ENCODE peak calls at places on chromosomes 11 and 22, in four cellular contexts. One of them, this sample, is unnamed.

GRCh38 chr22:45878051-45878764 is 98.8 kb downstream of the WNT7B start:
- DNase-seq in HepG2: no peak
- DNase-seq in SK-N-SH: no peak
- DNase-seq in K562: no peak
- DNase-seq in this sample: no peak

GRCh38 chr11:105641433-105641832 is 31.6 kb downstream of the GRIA4 start:
- DNase-seq in HepG2: no peak
- DNase-seq in SK-N-SH: no peak
- DNase-seq in K562: no peak
- DNase-seq in this sample: no peak

GRCh38 chr11:62444835-62445234 is 26.0 kb downstream of the SCGB1A1 start:
- DNase-seq in HepG2: no peak
- DNase-seq in K562: no peak
- DNase-seq in SK-N-SH: no peak
- DNase-seq in this sample: no peak

GRCh38 chr11:8192896-8193209 is 24.0 kb upstream of the RIC3 start:
- DNase-seq in SK-N-SH: no peak
- DNase-seq in K562: no peak
- DNase-seq in HepG2: no peak
- DNase-seq in this sample: no peak

GRCh38 chr11:13329670-13330401 is 52.2 kb downstream of the BMAL1 start:
- DNase-seq in HepG2: no peak
- DNase-seq in K562: no peak
- DNase-seq in SK-N-SH: peak
- DNase-seq in this sample: no peak

GRCh38 chr22:47967841-47968240 is 1205.4 kb downstream of the TBC1D22A start:
- DNase-seq in SK-N-SH: no peak
- DNase-seq in K562: no peak
- DNase-seq in HepG2: no peak
- DNase-seq in this sample: no peak

GRCh38 chr11:68448604-68449011 is 11.9 kb upstream of the PPP6R3 start:
- DNase-seq in K562: no peak
- DNase-seq in SK-N-SH: no peak
- DNase-seq in HepG2: no peak
- DNase-seq in this sample: no peak

GRCh38 chr11:9787260-9787659 is 123.4 kb downstream of the SWAP70 start:
- DNase-seq in K562: no peak
- DNase-seq in SK-N-SH: no peak
- DNase-seq in HepG2: no peak
- DNase-seq in this sample: no peak

GRCh38 chr22:35432226-35432905 is 32.4 kb downstream of the MCM5 start:
- DNase-seq in HepG2: no peak
- DNase-seq in SK-N-SH: no peak
- DNase-seq in K562: no peak
- DNase-seq in this sample: no peak

GRCh38 chr11:9853929-9854557 is 190.2 kb downstream of the SWAP70 start:
- DNase-seq in SK-N-SH: no peak
- DNase-seq in HepG2: no peak
- DNase-seq in K562: no peak
- DNase-seq in this sample: no peak

GRCh38 chr11:64990222-64990918 is 6.4 kb downstream of the BATF2 start:
- DNase-seq in HepG2: no peak
- DNase-seq in K562: peak
- DNase-seq in SK-N-SH: no peak
- DNase-seq in this sample: no peak

GRCh38 chr11:60905551-60906113 is 753 bp downstream of the PRPF19 start:
- DNase-seq in SK-N-SH: peak
- DNase-seq in HepG2: peak
- DNase-seq in K562: peak
- DNase-seq in this sample: no peak

DNA sequence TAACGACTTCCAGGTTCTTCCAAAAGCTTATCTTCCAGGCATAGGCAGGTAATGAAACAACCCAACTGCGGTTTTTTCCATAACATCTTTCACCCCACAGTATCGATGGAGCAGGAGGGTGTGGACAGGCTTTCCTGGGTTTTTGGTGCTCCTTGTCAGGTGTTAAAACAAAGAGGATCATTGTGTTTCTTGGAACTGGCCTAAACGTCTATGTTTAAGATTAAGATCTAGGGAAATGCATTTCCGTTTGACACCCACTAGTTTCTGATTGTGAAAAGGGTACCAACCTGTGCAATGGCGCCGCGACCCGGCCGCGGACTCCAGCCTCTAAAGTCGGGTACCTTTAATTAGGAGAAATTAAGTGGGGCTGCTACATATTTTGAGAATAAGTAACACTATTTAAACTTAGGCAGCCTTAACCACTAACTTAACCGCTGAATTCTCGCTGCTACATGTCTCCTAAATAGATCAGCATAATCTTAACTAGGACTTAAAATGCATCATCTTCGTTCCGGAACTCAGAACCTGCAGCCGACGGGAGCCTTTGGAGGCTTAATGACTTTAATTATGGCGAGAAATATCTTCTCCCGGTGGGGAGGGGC is 31.5 kb downstream of the C22orf31 start:
- DNase-seq in HepG2: peak
- DNase-seq in SK-N-SH: no peak
- DNase-seq in K562: peak
- DNase-seq in this sample: peak
- TF ChIP-seq ELF1 in HepG2: no peak
- TF ChIP-seq ELF1 in SK-N-SH: no peak
- TF ChIP-seq ELF1 in K562: no peak
- TF ChIP-seq ELF1 in this sample: no peak

GRCh38 chr11:75775056-75775455 is 6.5 kb downstream of the DGAT2 start:
- DNase-seq in SK-N-SH: no peak
- DNase-seq in K562: no peak
- DNase-seq in HepG2: no peak
- DNase-seq in this sample: no peak
- TF ChIP-seq ELF1 in SK-N-SH: no peak
- TF ChIP-seq ELF1 in K562: no peak
- TF ChIP-seq ELF1 in HepG2: no peak
- TF ChIP-seq ELF1 in this sample: no peak

GRCh38 chr22:20881231-20881630 is 22.4 kb downstream of the SNAP29 start:
- DNase-seq in K562: no peak
- DNase-seq in SK-N-SH: no peak
- DNase-seq in HepG2: no peak
- DNase-seq in this sample: no peak

GRCh38 chr22:20885017-20885556 is 26.3 kb downstream of the SNAP29 start:
- DNase-seq in HepG2: no peak
- DNase-seq in SK-N-SH: peak
- DNase-seq in K562: no peak
- DNase-seq in this sample: no peak

GRCh38 chr22:20884454-20884853 is 25.6 kb downstream of the SNAP29 start:
- DNase-seq in SK-N-SH: no peak
- DNase-seq in HepG2: no peak
- DNase-seq in K562: no peak
- DNase-seq in this sample: no peak

GRCh38 chr22:20882855-20883254 is 24.0 kb downstream of the SNAP29 start:
- DNase-seq in K562: no peak
- DNase-seq in HepG2: no peak
- DNase-seq in SK-N-SH: no peak
- DNase-seq in this sample: no peak

DNA sequence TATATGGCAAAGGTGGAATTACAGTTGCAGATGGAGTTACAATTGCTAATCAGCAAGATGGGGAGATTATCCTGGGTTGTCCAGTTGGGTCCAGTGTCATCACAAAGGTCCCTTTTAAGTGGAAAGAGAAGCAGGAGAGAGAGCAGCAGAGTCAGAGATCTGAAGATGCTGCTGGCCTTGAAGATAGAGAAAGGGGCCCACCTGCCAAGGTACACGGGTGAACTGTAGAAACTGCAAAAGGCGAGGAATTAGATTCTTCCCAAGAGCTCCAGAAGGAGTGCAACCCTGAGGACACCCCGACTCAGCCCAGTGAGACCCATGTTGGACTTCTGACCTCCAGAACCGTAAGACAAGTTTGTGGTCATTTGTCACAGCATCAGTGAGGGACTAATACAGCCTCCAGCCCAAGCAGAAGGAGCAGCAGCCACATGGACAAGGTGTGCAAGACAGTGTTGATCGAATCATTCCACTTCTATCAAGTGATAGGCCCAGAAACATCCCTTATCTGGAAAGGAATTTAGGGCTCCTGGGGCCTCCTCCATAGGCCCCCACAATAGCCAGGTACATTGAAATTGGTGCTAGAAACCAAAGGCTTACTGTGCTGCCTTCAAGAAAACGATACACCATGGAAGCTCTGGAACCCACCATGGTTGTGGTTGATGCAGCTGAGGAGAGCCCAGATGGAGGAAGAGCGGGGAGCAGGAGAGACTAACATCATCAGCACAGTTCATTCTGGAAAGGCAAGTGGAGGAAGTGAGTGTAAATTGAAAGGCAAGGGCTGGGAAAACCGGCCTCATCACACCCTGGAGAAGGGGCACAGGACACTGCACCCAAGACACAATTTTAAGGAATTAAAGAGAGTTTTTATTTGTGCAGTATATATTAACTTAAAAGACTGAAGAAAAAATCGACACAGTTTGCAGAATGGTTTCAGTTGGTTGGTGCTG is 23.3 kb downstream of the SNAP29 start:
- DNase-seq in SK-N-SH: no peak
- DNase-seq in HepG2: no peak
- DNase-seq in K562: no peak
- DNase-seq in this sample: no peak
- TF ChIP-seq ELF1 in SK-N-SH: no peak
- TF ChIP-seq ELF1 in HepG2: no peak
- TF ChIP-seq ELF1 in K562: no peak
- TF ChIP-seq ELF1 in this sample: no peak

GRCh38 chr11:131038597-131038996 is 122.3 kb upstream of the SNX19 start:
- DNase-seq in SK-N-SH: peak
- DNase-seq in K562: peak
- DNase-seq in HepG2: no peak
- DNase-seq in this sample: no peak

GRCh38 chr11:131036544-131036943 is 120.3 kb upstream of the SNX19 start:
- DNase-seq in K562: no peak
- DNase-seq in HepG2: no peak
- DNase-seq in SK-N-SH: no peak
- DNase-seq in this sample: no peak

GRCh38 chr11:131042041-131042390 is 125.7 kb upstream of the SNX19 start:
- DNase-seq in HepG2: no peak
- DNase-seq in K562: no peak
- DNase-seq in SK-N-SH: no peak
- DNase-seq in this sample: no peak

GRCh38 chr11:131041331-131042040 is 125.2 kb upstream of the SNX19 start:
- DNase-seq in SK-N-SH: no peak
- DNase-seq in HepG2: no peak
- DNase-seq in K562: no peak
- DNase-seq in this sample: no peak

GRCh38 chr11:131037873-131038272 is 121.6 kb upstream of the SNX19 start:
- DNase-seq in K562: no peak
- DNase-seq in SK-N-SH: no peak
- DNase-seq in HepG2: no peak
- DNase-seq in this sample: no peak
- TF ChIP-seq ELF1 in K562: no peak
- TF ChIP-seq ELF1 in SK-N-SH: no peak
- TF ChIP-seq ELF1 in HepG2: no peak
- TF ChIP-seq ELF1 in this sample: no peak

GRCh38 chr11:94477644-94478043 is 16.0 kb downstream of the MRE11 start:
- DNase-seq in HepG2: no peak
- DNase-seq in K562: no peak
- DNase-seq in SK-N-SH: no peak
- DNase-seq in this sample: no peak
- TF ChIP-seq ELF1 in HepG2: no peak
- TF ChIP-seq ELF1 in K562: no peak
- TF ChIP-seq ELF1 in SK-N-SH: no peak
- TF ChIP-seq ELF1 in this sample: no peak

GRCh38 chr22:23243859-23244689 is 63.8 kb downstream of the BCR start:
- DNase-seq in SK-N-SH: no peak
- DNase-seq in HepG2: no peak
- DNase-seq in K562: no peak
- DNase-seq in this sample: no peak

GRCh38 chr22:23245799-23246136 is 65.5 kb downstream of the BCR start:
- DNase-seq in K562: no peak
- DNase-seq in HepG2: no peak
- DNase-seq in SK-N-SH: no peak
- DNase-seq in this sample: no peak

GRCh38 chr22:23246982-23247766 is 66.9 kb downstream of the BCR start:
- DNase-seq in SK-N-SH: no peak
- DNase-seq in HepG2: peak
- DNase-seq in K562: no peak
- DNase-seq in this sample: no peak

GRCh38 chr22:23244690-23245044 is 64.4 kb downstream of the BCR start:
- DNase-seq in SK-N-SH: no peak
- DNase-seq in K562: no peak
- DNase-seq in HepG2: no peak
- DNase-seq in this sample: no peak

GRCh38 chr22:23245045-23245798 is 64.9 kb downstream of the BCR start:
- DNase-seq in HepG2: no peak
- DNase-seq in K562: no peak
- DNase-seq in SK-N-SH: no peak
- DNase-seq in this sample: no peak
- TF ChIP-seq ELF1 in HepG2: no peak
- TF ChIP-seq ELF1 in K562: no peak
- TF ChIP-seq ELF1 in SK-N-SH: no peak
- TF ChIP-seq ELF1 in this sample: no peak

DNA sequence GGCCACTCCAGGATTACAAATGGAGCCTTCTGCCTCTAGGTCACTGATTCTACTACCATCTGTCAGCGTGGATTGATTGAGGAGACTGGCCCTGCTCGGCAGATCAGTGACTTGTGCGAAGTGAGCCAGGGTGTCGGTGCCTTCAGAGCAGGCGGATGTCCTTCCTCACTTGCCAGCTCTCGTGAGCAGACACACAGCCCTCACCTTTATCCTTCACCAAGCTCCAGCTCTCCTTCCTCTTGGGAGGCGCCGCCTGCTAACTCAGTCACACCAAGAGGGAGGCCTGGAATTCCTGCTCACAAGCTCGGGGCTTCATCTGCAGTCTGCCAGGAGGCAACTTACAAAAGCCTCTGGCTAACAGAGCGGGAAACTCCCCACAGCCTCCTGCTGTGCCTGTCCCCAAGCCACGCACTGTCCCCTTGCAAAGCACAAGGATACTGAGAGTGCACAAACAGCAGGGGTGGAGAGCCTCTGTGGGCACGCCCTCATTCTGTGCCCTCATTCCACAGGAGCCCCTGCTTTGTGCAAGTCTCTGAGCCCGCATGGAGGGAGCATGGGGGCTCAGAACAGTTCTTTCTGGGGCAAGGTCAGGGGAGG is 3.5 kb upstream of the TCF20 start:
- DNase-seq in SK-N-SH: no peak
- DNase-seq in K562: no peak
- DNase-seq in HepG2: no peak
- DNase-seq in this sample: no peak
- TF ChIP-seq ELF1 in SK-N-SH: no peak
- TF ChIP-seq ELF1 in K562: no peak
- TF ChIP-seq ELF1 in HepG2: no peak
- TF ChIP-seq ELF1 in this sample: no peak

This sample was measured in HCT116.